ENCODE peak calls at places on chromosomes 4 and X, in eight cellular contexts. Z is K562, D is GM12878, X is tibial nerve, C is esophagus squamous epithelium, B is A549, O is sigmoid colon, F is prostate gland. R is an unnamed sample.

GRCh38 chr4:8345946-8346814 is 76.6 kb downstream of the HTRA3 start:
- DNase-seq in X (no peak), B (no peak), Z (no peak), D (no peak), F (no peak), C (no peak), O (peak), R (no peak)

GRCh38 chr4:8855781-8856245 is 15.8 kb downstream of the HMX1 start:
- DNase-seq in D (no peak), B (no peak), C (no peak), O (no peak), X (no peak), Z (no peak), F (no peak), R (no peak)

GRCh38 chr4:128600996-128601857 is 208.3 kb upstream of the JADE1 start:
- DNase-seq in Z (peak), X (peak), D (no peak), C (no peak), F (peak), O (peak), B (peak), R (peak)

GRCh38 chrX:120549483-120550452 is 11.0 kb downstream of the CUL4B start:
- DNase-seq in B (peak), O (no peak), C (no peak), F (no peak), D (no peak), X (no peak), Z (peak), R (no peak)

GRCh38 chr4:137408527-137409177 is 123.6 kb downstream of the PCDH18 start:
- DNase-seq in X (no peak), C (no peak), O (no peak), D (no peak), Z (no peak), F (no peak), B (no peak), R (no peak)

GRCh38 chr4:72858328-72858727 is 211.2 kb downstream of the COX18 start:
- DNase-seq in B (peak), Z (no peak), C (no peak), D (no peak), F (no peak), O (no peak), X (no peak), R (no peak)

GRCh38 chr4:108762559-108763225 is at the start of gene ETNPPL:
- DNase-seq in Z (no peak), B (peak), F (no peak), X (no peak), D (no peak), C (no peak), O (peak), R (no peak)

GRCh38 chr4:145795535-145795934 is 115.6 kb downstream of the C4orf51 start:
- DNase-seq in B (no peak), F (no peak), O (no peak), X (no peak), D (no peak), C (no peak), Z (no peak), R (no peak)

GRCh38 chr4:9800878-9801277 is 19.4 kb downstream of the DRD5 start:
- DNase-seq in C (no peak), O (no peak), Z (no peak), B (no peak), X (no peak), F (no peak), D (no peak), R (no peak)

GRCh38 chrX:130702867-130703707 is 199.9 kb downstream of the ENOX2 start:
- DNase-seq in Z (no peak), F (no peak), X (no peak), C (no peak), O (no peak), D (no peak), B (no peak), R (no peak)

GRCh38 chrX:137999542-137999941 is 433.6 kb downstream of the ZIC3 start:
- DNase-seq in X (no peak), C (no peak), B (no peak), Z (no peak), F (no peak), D (no peak), O (no peak), R (no peak)
- H3K4me3 ChIP-seq in X (no peak), C (no peak), B (no peak), Z (no peak), F (no peak), D (no peak), O (no peak), R (no peak)

DNA sequence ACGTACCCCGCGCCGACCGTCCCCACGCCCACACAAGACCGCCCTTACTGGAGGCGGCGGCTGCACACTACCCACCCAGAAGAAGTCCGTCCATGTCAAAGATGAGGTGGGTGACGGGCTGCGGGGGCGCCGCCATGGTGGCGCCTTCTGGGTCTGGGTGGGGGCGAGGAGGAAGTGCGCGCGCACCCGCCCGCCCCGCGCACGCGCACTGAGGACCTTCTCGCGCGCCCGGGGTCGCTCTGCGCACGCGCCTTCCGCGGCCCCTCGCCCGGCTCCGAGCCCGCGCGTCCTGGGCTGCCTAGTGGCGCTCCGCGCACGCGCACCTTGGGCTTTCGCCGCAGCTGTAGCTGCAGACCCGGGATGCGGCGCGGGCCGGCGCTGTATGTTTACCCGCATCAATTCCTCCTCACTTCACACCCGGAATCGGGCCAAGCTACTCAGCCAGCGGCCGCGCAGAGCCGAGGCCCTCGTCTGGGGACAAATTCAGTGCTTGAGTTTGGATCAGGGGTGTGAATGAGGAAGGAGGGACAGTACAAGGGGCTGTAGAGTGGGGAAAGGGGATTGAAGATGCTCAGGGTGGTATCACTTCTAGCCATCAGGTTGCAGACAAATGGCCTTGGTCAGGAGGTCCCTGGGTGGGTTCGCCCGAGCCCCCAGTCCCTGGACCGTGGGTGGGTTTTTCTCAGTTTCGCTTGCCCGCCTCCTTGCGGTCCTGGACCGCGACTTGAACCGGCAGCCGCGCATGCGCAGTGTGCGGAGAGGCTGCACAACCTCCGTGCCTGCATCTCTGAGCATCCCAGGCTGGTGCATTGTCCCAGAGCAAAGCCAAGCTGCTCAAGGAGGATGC is at the start of gene PUDP:
- DNase-seq in C (peak), Z (peak), B (peak), D (no peak), F (peak), X (peak), O (peak), R (peak)
- TF ChIP-seq POLR2A in C (peak), Z (peak), B (peak), D (peak), F (peak), X (peak), O (no peak), R (peak)

GRCh38 chrX:48684134-48684533 is 535 bp downstream of the WAS start:
- DNase-seq in Z (no peak), X (no peak), O (no peak), D (no peak), F (no peak), C (no peak), B (no peak), R (no peak)

GRCh38 chrX:48681539-48682183 is 1.9 kb upstream of the WAS start:
- DNase-seq in C (no peak), O (no peak), F (no peak), Z (no peak), D (no peak), X (no peak), B (no peak), R (no peak)

GRCh38 chrX:48688531-48689142 is 5.0 kb downstream of the WAS start:
- DNase-seq in Z (no peak), F (no peak), C (no peak), O (no peak), B (no peak), X (no peak), D (no peak), R (no peak)

GRCh38 chrX:48683411-48683982 is at the start of gene WAS:
- DNase-seq in B (no peak), Z (no peak), F (no peak), X (no peak), C (no peak), D (peak), O (no peak), R (peak)

GRCh38 chrX:48685416-48685815 is 1.8 kb downstream of the WAS start:
- DNase-seq in X (no peak), F (no peak), O (no peak), Z (no peak), B (no peak), D (no peak), C (no peak), R (no peak)
- H3K4me3 ChIP-seq in X (no peak), F (no peak), O (no peak), Z (no peak), B (no peak), D (peak), C (no peak), R (no peak)

GRCh38 chr4:74038161-74039064 is at the start of gene CXCL3:
- DNase-seq in F (peak), X (peak), C (no peak), D (no peak), O (peak), B (peak), Z (peak), R (peak)
- TF ChIP-seq POLR2A in F (peak), X (no peak), C (peak), D (no peak), O (no peak), B (no peak), Z (peak), R (peak)

GRCh38 chr4:122577808-122578781 is 42.8 kb downstream of the IL21 start:
- DNase-seq in F (peak), X (peak), C (no peak), Z (peak), D (no peak), O (no peak), B (peak), R (peak)
- H3K4me3 ChIP-seq in F (no peak), X (no peak), C (no peak), Z (no peak), D (no peak), O (no peak), B (no peak), R (no peak)

DNA sequence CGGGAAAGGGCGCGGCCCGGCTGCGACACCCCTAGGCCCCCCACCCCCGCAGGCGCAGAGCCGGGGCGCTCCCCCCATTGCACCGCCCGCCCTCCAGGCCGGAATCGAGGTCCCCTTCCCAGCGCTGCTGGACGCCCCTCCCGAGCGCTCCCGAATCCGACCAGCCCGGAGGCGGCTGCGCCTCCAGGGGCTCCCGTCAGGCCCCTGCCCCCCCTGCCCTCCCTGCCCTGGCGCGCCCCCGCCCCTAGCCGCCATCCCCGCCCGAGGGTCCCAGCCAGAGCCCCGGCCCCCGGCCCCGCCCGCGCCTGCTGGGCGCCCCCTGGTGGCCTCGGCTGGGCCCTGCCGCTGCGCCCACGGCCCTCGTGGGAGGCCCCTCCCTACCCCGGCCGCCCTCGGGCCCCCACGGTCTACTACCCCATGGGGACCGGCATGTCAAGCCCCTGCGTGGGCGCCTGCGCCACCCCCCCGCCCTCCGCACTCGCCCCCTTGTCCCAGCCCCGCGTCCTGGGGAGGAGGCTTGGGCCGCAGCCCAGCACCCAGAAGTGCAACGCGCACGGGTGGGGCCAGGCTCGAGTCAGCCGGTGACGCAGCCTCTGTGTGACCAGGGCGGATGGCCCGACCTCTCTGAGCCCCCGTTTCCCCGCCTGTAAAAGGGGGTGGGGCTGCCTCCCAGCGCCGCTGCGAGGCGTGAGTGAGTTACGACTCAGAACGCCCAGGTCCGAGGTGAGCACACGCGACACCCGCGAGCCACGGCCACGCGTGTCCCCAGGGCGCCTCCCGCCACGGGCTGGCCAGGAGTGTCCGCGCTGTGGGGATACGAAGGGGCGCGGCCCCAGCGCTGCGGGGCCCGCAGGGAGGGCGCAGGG is 104.9 kb downstream of the FAM53A start:
- DNase-seq in B (peak), F (peak), O (peak), C (peak), X (peak), D (no peak), Z (peak), R (peak)
- TF ChIP-seq POLR2A in B (peak), F (peak), O (no peak), C (peak), X (no peak), D (no peak), Z (no peak), R (peak)

GRCh38 chr4:165293927-165294649 is 33.4 kb upstream of the MSMO1 start:
- DNase-seq in X (no peak), D (no peak), B (no peak), C (no peak), O (no peak), F (no peak), Z (no peak), R (no peak)

GRCh38 chr4:165289429-165289785 is 38.1 kb upstream of the MSMO1 start:
- DNase-seq in D (no peak), X (no peak), F (no peak), O (no peak), Z (no peak), C (no peak), B (no peak), R (no peak)

GRCh38 chr4:165293061-165293460 is 34.4 kb upstream of the MSMO1 start:
- DNase-seq in C (no peak), O (no peak), X (no peak), D (no peak), F (no peak), Z (no peak), B (no peak), R (no peak)

GRCh38 chr4:165288639-165289428 is 38.6 kb upstream of the MSMO1 start:
- DNase-seq in B (no peak), D (no peak), X (peak), Z (no peak), F (no peak), C (no peak), O (no peak), R (no peak)

DNA sequence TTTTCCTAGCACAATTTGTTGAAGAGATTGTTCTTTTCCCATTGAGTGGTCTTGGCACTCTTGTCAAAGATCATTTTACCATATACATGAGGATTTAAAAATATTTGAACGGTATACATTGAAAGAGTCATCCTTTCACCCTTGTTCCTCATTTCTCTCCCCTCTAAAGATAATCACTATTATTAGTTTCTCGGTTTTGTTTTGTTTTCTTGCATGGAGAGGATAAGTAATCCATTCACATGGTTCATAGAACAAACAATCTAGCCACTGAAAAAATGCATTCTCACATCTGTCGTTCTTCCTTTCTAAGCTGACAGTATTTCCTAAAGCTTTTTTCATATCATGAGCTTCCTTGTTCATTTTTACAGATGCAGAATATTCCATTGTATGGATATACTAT is 39.2 kb upstream of the MSMO1 start:
- DNase-seq in X (no peak), B (no peak), C (no peak), F (no peak), Z (no peak), O (no peak), D (no peak), R (no peak)
- H3K4me3 ChIP-seq in X (no peak), B (no peak), C (no peak), F (no peak), Z (no peak), O (no peak), D (no peak), R (no peak)

GRCh38 chr4:80171656-80172055 is 25.6 kb upstream of the PRDM8 start:
- DNase-seq in Z (no peak), B (no peak), F (no peak), O (no peak), C (no peak), D (no peak), X (no peak), R (no peak)

GRCh38 chr4:80173387-80173786 is 23.9 kb upstream of the PRDM8 start:
- DNase-seq in B (no peak), X (no peak), C (no peak), Z (no peak), O (no peak), F (no peak), D (no peak), R (no peak)

GRCh38 chr4:80171251-80171650 is 26.1 kb upstream of the PRDM8 start:
- DNase-seq in C (no peak), Z (no peak), X (no peak), F (no peak), B (no peak), O (no peak), D (no peak), R (no peak)

GRCh38 chr4:80173841-80174240 is 23.5 kb upstream of the PRDM8 start:
- DNase-seq in O (no peak), B (no peak), Z (no peak), C (no peak), D (no peak), F (no peak), X (no peak), R (no peak)

GRCh38 chr4:80172203-80172602 is 25.1 kb upstream of the PRDM8 start:
- DNase-seq in Z (no peak), C (no peak), O (no peak), B (no peak), D (no peak), F (no peak), X (no peak), R (no peak)
- TF ChIP-seq POLR2A in Z (no peak), C (no peak), O (no peak), B (no peak), D (no peak), F (no peak), X (no peak), R (no peak)

DNA sequence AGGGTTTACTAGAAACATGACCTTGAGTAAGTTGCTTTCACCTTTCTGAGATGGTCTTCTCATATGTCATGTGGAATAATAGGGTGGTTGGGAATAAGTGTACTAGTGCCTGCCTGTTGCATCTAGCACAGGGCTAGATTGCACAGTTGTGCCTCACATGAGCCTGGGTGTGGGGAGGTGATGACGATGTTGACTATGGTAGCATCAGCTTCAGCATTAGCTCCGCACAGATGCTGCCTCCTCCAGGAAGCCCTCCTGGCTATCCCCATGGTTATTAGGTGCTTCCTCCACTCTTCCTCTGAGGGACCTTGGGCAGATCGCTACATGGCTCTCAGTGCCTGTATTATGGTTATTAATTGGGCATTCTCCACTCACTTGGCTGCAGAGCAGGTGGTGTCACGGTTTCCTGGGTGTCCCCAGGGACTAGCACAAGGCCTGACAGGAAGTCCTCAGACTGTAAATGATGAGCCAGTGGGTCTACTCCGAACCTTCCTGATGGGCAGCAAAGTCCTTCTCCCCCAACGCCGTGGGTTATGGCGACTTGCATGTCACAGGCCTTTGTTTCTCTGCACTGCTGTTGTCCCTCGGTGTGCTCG is 325.6 kb downstream of the ARHGAP10 start:
- DNase-seq in C (no peak), O (no peak), B (no peak), X (no peak), F (no peak), Z (no peak), D (peak), R (no peak)
- H3K4me3 ChIP-seq in C (no peak), O (no peak), B (no peak), X (no peak), F (no peak), Z (no peak), D (no peak), R (no peak)